ENCODE peak calls at places on chromosome 18, in six cellular contexts. T, A, E, L, H and N are unnamed samples.

GRCh38 chr18:50090370-50091312 is 104.3 kb downstream of the MYO5B start:
- DNase-seq in H (no peak), L (no peak), E (no peak), T (no peak), A (no peak), N (no peak)

GRCh38 chr18:72086421-72086820 is 457.7 kb downstream of the CBLN2 start:
- DNase-seq in L (no peak), T (peak), H (no peak), E (no peak), A (no peak), N (no peak)

GRCh38 chr18:26777316-26778053 is 88.0 kb downstream of the AQP4 start:
- DNase-seq in H (no peak), T (no peak), L (no peak), A (no peak), E (no peak), N (no peak)

GRCh38 chr18:42578781-42579180 is 536.7 kb downstream of the RIT2 start:
- DNase-seq in T (no peak), E (no peak), H (no peak), A (no peak), L (no peak), N (no peak)

GRCh38 chr18:37470986-37471385 is 94.6 kb downstream of the CELF4 start:
- DNase-seq in H (no peak), T (no peak), L (no peak), E (no peak), A (no peak), N (no peak)

GRCh38 chr18:58638446-58638845 is 9.6 kb upstream of the ALPK2 start:
- DNase-seq in A (no peak), H (no peak), T (no peak), E (no peak), L (no peak), N (no peak)

GRCh38 chr18:53991805-53992204 is 232.7 kb downstream of the MBD2 start:
- DNase-seq in L (no peak), T (no peak), E (no peak), H (no peak), A (no peak), N (no peak)

GRCh38 chr18:67217551-67218166 is 298.9 kb downstream of the DSEL start:
- DNase-seq in E (peak), H (no peak), T (peak), A (peak), L (peak), N (peak)

GRCh38 chr18:31977270-31977872 is 34.4 kb upstream of the TRAPPC8 start:
- DNase-seq in T (no peak), E (peak), A (peak), L (peak), H (no peak), N (peak)

GRCh38 chr18:8424917-8425725 is 184.1 kb upstream of the RAB12 start:
- DNase-seq in A (no peak), T (no peak), E (peak), L (no peak), H (no peak), N (no peak)

GRCh38 chr18:76419811-76420210 is 75.2 kb downstream of the ZNF516 start:
- DNase-seq in T (no peak), E (no peak), L (no peak), H (no peak), A (no peak), N (no peak)

GRCh38 chr18:63376493-63377053 is 9.6 kb upstream of the KDSR start:
- DNase-seq in A (no peak), H (no peak), E (no peak), L (no peak), T (no peak), N (no peak)